ENCODE peak calls at places on chromosomes 2 and 18, in eight cellular contexts. Z, C, N, R, E, J, V and P are unnamed samples. For H3K9me3, the result is how much of the 10 kb centered on the place peaks cover.

GRCh38 chr2:232525199-232525598 is 761 bp upstream of the CHRND start:
- DNase-seq in N (no peak), Z (no peak), E (no peak), J (no peak), C (no peak), V (no peak), R (no peak), P (no peak)

GRCh38 chr2:174670446-174670845 is 72.8 kb upstream of the WIPF1 start:
- DNase-seq in Z (no peak), E (no peak), J (no peak), R (no peak), V (no peak), C (no peak), N (no peak), P (no peak)

GRCh38 chr18:62339106-62339988 is 14.2 kb downstream of the TNFRSF11A start:
- DNase-seq in C (peak), V (no peak), N (peak), J (no peak), Z (peak), R (peak), E (peak), P (no peak)

GRCh38 chr2:55156326-55156725 is 75.8 kb downstream of the CLHC1 start:
- DNase-seq in Z (peak), J (no peak), C (no peak), R (no peak), N (no peak), E (no peak), V (no peak), P (peak)

GRCh38 chr2:120108749-120109148 is 95.9 kb downstream of the EPB41L5 start:
- DNase-seq in V (no peak), J (no peak), R (no peak), C (peak), Z (peak), E (no peak), N (peak), P (no peak)

GRCh38 chr2:144350151-144350802 is 169.6 kb downstream of the ZEB2 start:
- DNase-seq in E (peak), R (no peak), N (peak), V (peak), Z (peak), J (no peak), C (no peak), P (no peak)

GRCh38 chr18:39802648-39803229 is 2152.3 kb upstream of the PIK3C3 start:
- DNase-seq in C (no peak), Z (peak), R (no peak), N (no peak), E (peak), V (no peak), J (no peak), P (no peak)

GRCh38 chr2:61504949-61505348 is 33.2 kb downstream of the XPO1 start:
- DNase-seq in Z (no peak), N (no peak), C (no peak), R (no peak), V (no peak), J (no peak), E (no peak), P (no peak)

GRCh38 chr2:30105556-30105955 is 41.3 kb upstream of the YPEL5 start:
- DNase-seq in Z (peak), J (no peak), R (no peak), C (no peak), N (no peak), E (no peak), V (no peak), P (no peak)

GRCh38 chr18:49368876-49369440 is 91.5 kb downstream of the DYM start:
- DNase-seq in C (no peak), V (no peak), J (no peak), N (no peak), R (no peak), E (no peak), Z (no peak), P (no peak)

GRCh38 chr18:70308555-70309294 is 19.9 kb downstream of the SOCS6 start:
- DNase-seq in Z (no peak), R (no peak), N (no peak), C (no peak), V (no peak), J (no peak), E (no peak), P (no peak)

GRCh38 chr2:13106302-13106701 is 389.6 kb downstream of the TRIB2 start:
- DNase-seq in R (no peak), V (no peak), J (peak), E (no peak), Z (no peak), C (no peak), N (no peak), P (no peak)

GRCh38 chr2:100924520-100925451 is 77.3 kb upstream of the RPL31 start:
- DNase-seq in C (no peak), R (no peak), V (no peak), N (no peak), J (no peak), Z (peak), E (no peak), P (peak)

GRCh38 chr2:68223419-68223818 is 28.9 kb downstream of the PPP3R1 start:
- DNase-seq in V (no peak), Z (peak), R (no peak), J (no peak), C (no peak), E (no peak), N (no peak), P (no peak)

GRCh38 chr2:68218343-68218901 is 33.9 kb downstream of the PPP3R1 start:
- DNase-seq in V (no peak), E (peak), R (no peak), C (no peak), Z (no peak), J (no peak), N (no peak), P (no peak)

GRCh38 chr2:68217729-68218128 is 34.6 kb downstream of the PPP3R1 start:
- DNase-seq in N (no peak), Z (no peak), J (no peak), E (no peak), V (no peak), R (no peak), C (no peak), P (no peak)

GRCh38 chr2:68225119-68225632 is 27.2 kb downstream of the PPP3R1 start:
- DNase-seq in C (no peak), Z (peak), J (peak), E (peak), N (peak), R (peak), V (no peak), P (no peak)

DNA sequence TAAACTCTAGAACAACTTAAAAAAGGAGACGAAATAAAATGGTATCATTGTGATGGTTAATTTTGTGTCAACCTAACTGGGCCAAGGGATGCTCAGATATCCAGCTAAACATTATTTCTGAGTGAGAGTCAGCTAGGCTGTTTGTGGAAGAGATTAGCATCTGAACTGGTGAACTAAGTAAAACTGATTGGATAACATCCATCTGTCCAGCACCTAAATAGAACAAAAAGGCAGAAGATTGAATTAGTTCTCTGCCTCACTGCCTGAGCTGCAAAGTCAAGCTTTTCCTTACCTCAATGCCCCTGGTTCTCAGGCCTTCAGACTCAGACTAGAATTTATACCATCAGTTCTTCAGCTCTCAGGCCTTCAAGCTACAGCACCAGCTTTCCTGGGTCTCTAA is 30.0 kb downstream of the PPP3R1 start:
- DNase-seq in R (no peak), C (no peak), E (no peak), N (no peak), V (no peak), J (no peak), Z (no peak), P (no peak)
- H3K4me3 ChIP-seq in R (no peak), C (no peak), E (no peak), N (no peak), V (no peak), J (no peak), Z (no peak), P (no peak)

GRCh38 chr2:19900536-19901200 is 1.1 kb downstream of the TTC32 start:
- DNase-seq in J (peak), C (peak), E (peak), R (no peak), N (peak), V (no peak), Z (peak), P (peak)

GRCh38 chr2:19899853-19900525 is 1.8 kb downstream of the TTC32 start:
- DNase-seq in N (peak), R (no peak), V (no peak), J (peak), Z (peak), C (no peak), E (no peak), P (no peak)

GRCh38 chr2:19901201-19901457 is 654 bp downstream of the TTC32 start:
- DNase-seq in R (no peak), J (no peak), E (no peak), C (no peak), Z (no peak), N (no peak), V (no peak), P (no peak)

GRCh38 chr2:19901458-19902271 is at the start of gene TTC32:
- DNase-seq in C (peak), J (peak), N (peak), V (peak), E (peak), R (peak), Z (peak), P (peak)

DNA sequence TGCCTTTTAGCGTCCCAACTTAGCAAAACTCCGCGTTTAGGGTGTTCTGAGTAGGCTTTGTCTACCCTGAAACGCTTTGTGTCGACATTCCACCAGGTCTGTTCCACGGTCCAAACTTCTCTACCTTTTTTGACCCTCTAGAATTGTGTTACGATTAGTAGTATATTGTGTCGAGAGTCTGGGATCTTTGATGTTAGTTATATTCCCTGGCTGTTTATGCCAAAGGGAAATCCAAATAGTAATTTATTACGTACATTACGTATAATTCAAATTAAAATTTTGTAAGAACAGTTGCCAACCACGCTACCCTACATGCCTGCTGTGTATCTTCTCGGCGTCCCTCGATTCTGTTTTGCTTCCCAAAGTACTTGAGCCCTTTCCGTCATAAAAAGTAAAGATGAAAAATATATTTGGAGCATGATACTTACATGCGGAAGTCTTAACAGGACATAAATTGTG is 518 bp upstream of the TTC32 start:
- DNase-seq in J (no peak), N (no peak), E (peak), V (no peak), R (no peak), Z (peak), C (no peak), P (peak)
- H3K9me3 ChIP-seq in J (under half), N (under half), E (under half), V (under half), R (under half), Z (under half), C (under half), P (under half)

GRCh38 chr2:207546822-207547221 is 17.1 kb downstream of the CREB1 start:
- DNase-seq in V (no peak), Z (peak), J (no peak), R (no peak), N (no peak), C (no peak), E (no peak), P (no peak)
- H3K4me2 ChIP-seq in V (no peak), Z (no peak), J (no peak), R (no peak), N (no peak), C (no peak), E (no peak), P (no peak)

GRCh38 chr2:147549054-147549453 is 295.8 kb upstream of the ACVR2A start:
- DNase-seq in Z (peak), J (no peak), C (no peak), R (no peak), N (no peak), V (no peak), E (no peak), P (no peak)
- H3K4me3 ChIP-seq in Z (peak), J (no peak), C (no peak), R (no peak), N (no peak), V (no peak), E (no peak), P (no peak)

DNA sequence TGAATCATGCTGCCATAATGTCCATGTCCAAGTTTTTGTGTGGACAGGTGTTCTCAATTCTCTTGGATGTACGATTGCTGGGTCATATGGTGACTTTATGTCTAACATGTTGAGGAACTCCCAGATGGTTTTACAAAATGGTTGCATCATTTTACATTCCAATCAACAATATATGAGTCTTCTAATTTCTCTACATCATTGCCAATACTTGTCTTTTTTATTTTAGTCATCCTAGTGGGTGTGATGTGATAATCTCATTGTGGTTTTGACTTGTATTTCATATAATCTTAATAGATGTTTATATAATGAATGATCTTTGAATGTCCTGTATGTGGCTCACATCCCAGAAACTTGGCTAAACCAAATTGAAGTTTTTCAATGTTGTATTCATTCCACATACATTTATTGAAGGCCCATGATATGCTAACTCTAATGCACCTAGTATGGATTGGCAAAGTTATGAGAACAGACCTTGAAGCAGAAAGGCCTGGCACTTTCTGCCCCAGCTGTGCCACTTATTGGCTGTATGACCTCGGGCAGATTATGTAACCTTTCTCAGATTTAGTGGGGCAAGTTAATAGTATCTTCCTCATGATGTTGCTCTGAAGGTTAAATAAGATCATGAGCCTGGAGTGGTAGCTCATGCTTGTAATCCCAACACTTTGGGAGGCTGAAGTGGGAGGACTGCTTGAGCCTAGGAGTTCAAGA is 205.4 kb downstream of the RAB3GAP1 start:
- DNase-seq in Z (peak), V (no peak), J (no peak), N (peak), E (no peak), R (no peak), C (no peak), P (no peak)
- H3K9me3 ChIP-seq in Z (under half), V (under half), J (under half), N (under half), E (under half), R (under half), C (under half), P (under half)

DNA sequence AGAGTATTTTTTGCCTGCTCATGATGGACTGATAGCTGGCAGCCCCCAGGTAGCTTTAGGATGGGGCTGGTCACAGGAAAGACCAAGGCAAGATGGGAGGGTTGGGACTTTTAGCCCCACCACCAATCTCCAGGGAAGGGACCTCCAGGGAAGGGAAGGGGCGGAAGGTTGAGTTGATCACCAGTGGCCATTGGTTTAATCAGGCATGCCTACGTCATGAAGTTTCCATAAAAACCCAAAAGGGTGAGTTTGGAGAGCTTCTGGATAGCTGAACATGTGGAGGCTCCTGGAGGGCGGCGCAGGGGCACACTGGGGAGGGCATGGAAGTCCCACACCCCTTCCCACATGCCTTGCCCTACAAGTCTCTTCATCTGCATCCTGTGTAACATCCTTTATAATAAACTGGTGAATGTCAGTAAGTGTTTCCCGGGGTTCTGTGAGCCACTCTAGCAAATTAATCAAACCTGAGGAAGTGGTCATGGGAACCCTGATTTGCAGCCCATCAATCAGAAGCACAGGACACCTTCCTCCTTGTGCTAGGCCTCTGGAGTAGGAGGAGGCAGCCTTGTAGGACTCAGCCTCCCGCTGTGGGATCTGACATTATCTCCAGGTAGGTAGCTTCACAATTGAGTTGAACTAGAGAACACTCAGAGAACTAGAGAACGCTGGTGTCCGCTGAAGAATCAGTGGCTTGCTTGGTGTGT is 30.3 kb downstream of the RAB31 start:
- DNase-seq in V (no peak), N (no peak), J (no peak), E (no peak), Z (no peak), R (no peak), C (peak), P (peak)
- H3K4me2 ChIP-seq in V (no peak), N (peak), J (no peak), E (no peak), Z (no peak), R (peak), C (peak), P (no peak)

GRCh38 chr18:46738491-46738890 is 18.4 kb downstream of the ST8SIA5 start:
- DNase-seq in J (no peak), C (no peak), E (no peak), Z (no peak), R (no peak), V (no peak), N (no peak), P (no peak)
- H3K4me3 ChIP-seq in J (no peak), C (no peak), E (no peak), Z (no peak), R (no peak), V (no peak), N (no peak), P (no peak)

GRCh38 chr2:5250482-5250881 is 441.7 kb upstream of the SOX11 start:
- DNase-seq in E (no peak), V (no peak), C (no peak), R (no peak), Z (no peak), N (peak), J (no peak), P (no peak)

GRCh38 chr2:5253263-5253662 is 438.9 kb upstream of the SOX11 start:
- DNase-seq in C (no peak), N (no peak), E (no peak), Z (no peak), J (no peak), V (no peak), R (no peak), P (no peak)
- H3K9me3 ChIP-seq in C (under half), N (under half), E (under half), Z (under half), J (under half), V (under half), R (under half), P (under half)

GRCh38 chr2:239275037-239275685 is 125.7 kb downstream of the HDAC4 start:
- DNase-seq in C (peak), E (peak), J (no peak), V (peak), Z (peak), R (peak), N (peak), P (peak)
- H3K4me2 ChIP-seq in C (peak), E (peak), J (no peak), V (peak), Z (peak), R (peak), N (peak), P (no peak)

DNA sequence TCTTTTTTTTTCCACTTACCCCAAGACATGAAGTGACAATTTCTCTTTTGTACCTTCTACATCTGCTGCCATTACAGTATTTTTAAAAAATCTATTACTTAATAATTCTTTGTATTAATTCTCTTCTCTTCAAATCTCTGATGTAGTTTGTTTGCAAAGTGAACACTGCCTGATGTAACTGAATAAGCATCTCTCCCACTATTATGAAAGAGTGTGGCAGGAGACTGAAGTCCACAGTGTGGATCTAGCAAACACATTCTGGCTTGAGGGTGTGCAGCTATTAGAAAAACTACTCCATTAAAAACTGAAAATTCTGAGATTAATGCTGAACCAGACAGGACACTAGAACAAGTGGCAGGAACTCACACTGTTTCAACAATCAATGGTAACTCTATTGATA is 5.0 kb upstream of the SERPINB8 start:
- DNase-seq in E (no peak), J (no peak), N (no peak), R (no peak), C (no peak), V (no peak), Z (peak), P (no peak)
- H3K4me3 ChIP-seq in E (no peak), J (no peak), N (no peak), R (no peak), C (no peak), V (no peak), Z (no peak), P (no peak)